ENCODE peak calls at places on chromosome 19, in six cellular contexts. E, U, G, O, V and W are unnamed samples.

GRCh38 chr19:58305932-58306323 is 751 bp downstream of the ERVK3-1 start:
- DNase-seq in E (peak), U (no peak), G (peak), O (no peak), V (no peak), W (no peak)

GRCh38 chr19:17909017-17909732 is 23.6 kb upstream of the CCDC124 start:
- DNase-seq in E (no peak), U (no peak), G (no peak), O (no peak), V (no peak), W (no peak)

GRCh38 chr19:18379803-18380747 is 5.9 kb upstream of the GDF15 start:
- DNase-seq in E (peak), U (no peak), G (peak), O (peak), V (no peak), W (peak)

GRCh38 chr19:33302974-33303790 is 848 bp upstream of the CEBPA start:
- DNase-seq in E (peak), U (peak), G (no peak), O (no peak), V (no peak), W (peak)

GRCh38 chr19:39093761-39094160 is 9.6 kb downstream of the ACP7 start:
- DNase-seq in E (no peak), U (no peak), G (no peak), O (no peak), V (no peak), W (peak)

GRCh38 chr19:42293539-42293938 is 8.4 kb upstream of the PRR19 start:
- DNase-seq in E (no peak), U (no peak), G (no peak), O (no peak), V (no peak), W (no peak)

GRCh38 chr19:50952890-50953289 is at the start of gene KLK5:
- DNase-seq in E (no peak), U (no peak), G (no peak), O (no peak), V (no peak), W (no peak)

GRCh38 chr19:46721269-46722003 is 4.5 kb upstream of the PRKD2 start:
- DNase-seq in E (peak), U (no peak), G (peak), O (no peak), V (no peak), W (no peak)

GRCh38 chr19:33299061-33299665 is 3.2 kb downstream of the CEBPA start:
- DNase-seq in E (no peak), U (no peak), G (no peak), O (no peak), V (no peak), W (no peak)

GRCh38 chr19:51135004-51135403 is 7.1 kb upstream of the SIGLEC7 start:
- DNase-seq in E (no peak), U (no peak), G (no peak), O (no peak), V (no peak), W (no peak)

GRCh38 chr19:55626350-55626749 is 2.0 kb upstream of the ZNF784 start:
- DNase-seq in E (no peak), U (no peak), G (no peak), O (no peak), V (no peak), W (no peak)

GRCh38 chr19:38046254-38047047 is 139.4 kb downstream of the SIPA1L3 start:
- DNase-seq in E (no peak), U (no peak), G (no peak), O (no peak), V (peak), W (no peak)

GRCh38 chr19:2630352-2631001 is 72.0 kb downstream of the GNG7 start:
- DNase-seq in E (no peak), U (no peak), G (no peak), O (no peak), V (no peak), W (no peak)

GRCh38 chr19:55598034-55598433 is 1.3 kb downstream of the FIZ1 start:
- DNase-seq in E (no peak), U (no peak), G (no peak), O (no peak), V (no peak), W (no peak)

GRCh38 chr19:1615156-1615765 is 10.0 kb upstream of the UQCR11 start:
- DNase-seq in E (no peak), U (no peak), G (no peak), O (no peak), V (no peak), W (no peak)

GRCh38 chr19:2624537-2625091 is 77.9 kb downstream of the GNG7 start:
- DNase-seq in E (peak), U (peak), G (peak), O (no peak), V (no peak), W (no peak)

GRCh38 chr19:10603084-10603872 is 16.2 kb upstream of the AP1M2 start:
- DNase-seq in E (no peak), U (no peak), G (no peak), O (peak), V (peak), W (no peak)

GRCh38 chr19:1171755-1172352 is 2.2 kb downstream of the SBNO2 start:
- DNase-seq in E (no peak), U (no peak), G (no peak), O (no peak), V (no peak), W (no peak)

GRCh38 chr19:45391346-45391745 is 13.5 kb downstream of the PPP1R13L start:
- DNase-seq in E (no peak), U (peak), G (peak), O (peak), V (no peak), W (peak)

GRCh38 chr19:52943134-52943883 is 19.4 kb downstream of the ZNF816 start:
- DNase-seq in E (no peak), U (no peak), G (no peak), O (no peak), V (no peak), W (no peak)

GRCh38 chr19:18626906-18627305 is 9.9 kb upstream of the KLHL26 start:
- DNase-seq in E (no peak), U (no peak), G (no peak), O (no peak), V (no peak), W (no peak)

GRCh38 chr19:39845621-39846175 is 481 bp downstream of the FBL start:
- DNase-seq in E (peak), U (peak), G (no peak), O (peak), V (no peak), W (no peak)

GRCh38 chr19:45767410-45767880 is 1.6 kb downstream of the SIX5 start:
- DNase-seq in E (peak), U (peak), G (peak), O (peak), V (no peak), W (peak)

DNA sequence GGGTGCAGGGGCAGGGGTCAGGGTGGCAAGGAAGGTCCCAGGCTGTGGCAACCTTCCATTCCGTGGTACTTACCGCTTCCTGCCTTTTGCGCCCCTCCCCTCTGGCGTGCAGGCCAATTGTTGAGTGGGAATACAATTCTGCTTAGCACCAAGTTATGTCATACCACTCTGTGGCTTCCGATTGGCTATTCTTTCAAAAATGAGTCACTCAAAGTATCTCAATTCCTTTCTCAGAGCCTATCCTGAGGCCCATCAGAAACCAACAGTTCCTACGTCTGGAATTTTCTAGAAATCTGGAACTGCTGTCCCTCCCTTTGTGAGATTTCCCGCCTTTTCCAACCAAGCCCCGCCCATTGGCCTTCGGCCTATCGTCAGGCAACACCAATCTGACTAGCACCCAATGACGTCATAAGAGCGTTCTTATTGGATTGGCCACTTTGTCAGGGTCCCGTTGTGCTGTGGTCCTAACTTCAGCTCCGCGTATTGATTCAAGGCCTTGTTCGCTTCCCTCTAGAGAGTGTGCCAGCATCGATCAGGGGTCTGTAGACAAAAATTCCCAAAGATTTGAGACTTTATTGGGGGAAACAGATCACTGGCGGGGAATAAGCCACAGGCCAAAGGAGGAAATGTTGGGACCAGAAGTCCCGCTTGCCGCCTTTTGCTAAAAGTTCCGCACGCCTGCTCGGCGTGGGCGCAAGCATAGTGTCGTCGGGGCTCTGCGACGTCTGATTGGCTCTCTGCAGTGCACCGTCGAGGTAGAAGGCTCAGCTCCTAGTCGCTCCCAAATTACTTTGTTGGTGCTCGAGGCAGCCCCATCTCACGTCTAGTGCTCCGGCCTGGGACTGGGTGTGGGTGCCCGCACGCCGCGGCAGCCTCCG is 11.7 kb downstream of the NTN5 start:
- DNase-seq in E (peak), U (peak), G (peak), O (peak), V (peak), W (peak)
- TF ChIP-seq BHLHE40 in E (no peak), U (no peak), G (no peak), O (peak), V (peak), W (peak)

GRCh38 chr19:35099155-35099896 is 16.3 kb upstream of the FXYD3 start:
- DNase-seq in E (no peak), U (no peak), G (no peak), O (no peak), V (no peak), W (no peak)
- TF ChIP-seq BHLHE40 in E (no peak), U (no peak), G (no peak), O (no peak), V (no peak), W (no peak)

GRCh38 chr19:48415869-48416268 is 22.4 kb downstream of the GRIN2D start:
- DNase-seq in E (no peak), U (no peak), G (no peak), O (no peak), V (no peak), W (no peak)

GRCh38 chr19:48418317-48419064 is 25.0 kb downstream of the GRIN2D start:
- DNase-seq in E (no peak), U (no peak), G (no peak), O (peak), V (no peak), W (peak)

GRCh38 chr19:48419158-48419920 is 25.9 kb downstream of the GRIN2D start:
- DNase-seq in E (no peak), U (peak), G (no peak), O (peak), V (peak), W (peak)

GRCh38 chr19:48415395-48415794 is 21.9 kb downstream of the GRIN2D start:
- DNase-seq in E (no peak), U (peak), G (peak), O (peak), V (no peak), W (peak)

GRCh38 chr19:48417436-48417835 is 24.0 kb downstream of the GRIN2D start:
- DNase-seq in E (no peak), U (no peak), G (peak), O (no peak), V (no peak), W (no peak)
- TF ChIP-seq BHLHE40 in E (no peak), U (no peak), G (no peak), O (no peak), V (no peak), W (no peak)

DNA sequence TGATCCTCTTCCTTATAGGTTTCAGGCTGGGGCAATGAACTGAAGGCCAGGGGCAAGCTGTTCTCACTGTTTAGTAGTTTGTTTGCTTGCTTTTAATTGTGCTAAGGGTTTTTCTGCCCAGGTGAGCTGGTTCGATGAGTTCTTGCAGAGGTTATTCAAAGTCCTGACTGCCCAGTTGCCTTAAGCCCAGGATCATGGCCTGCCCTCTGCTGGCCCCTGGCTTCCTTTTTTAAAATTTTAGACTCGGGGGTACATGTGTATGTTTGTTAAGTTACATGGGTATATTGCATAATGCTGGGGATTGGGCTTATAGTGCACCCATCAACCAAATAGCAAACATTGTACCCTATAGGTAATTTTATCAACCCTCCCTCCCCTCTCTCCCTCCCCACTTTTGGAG is 65.7 kb downstream of the ZNF536 start:
- DNase-seq in E (no peak), U (no peak), G (no peak), O (no peak), V (no peak), W (no peak)
- TF ChIP-seq BHLHE40 in E (no peak), U (no peak), G (no peak), O (no peak), V (no peak), W (no peak)

GRCh38 chr19:6664916-6665315 is 5.0 kb downstream of the TNFSF14 start:
- DNase-seq in E (no peak), U (no peak), G (no peak), O (no peak), V (no peak), W (no peak)

GRCh38 chr19:6663236-6664187 is 6.4 kb downstream of the TNFSF14 start:
- DNase-seq in E (no peak), U (no peak), G (no peak), O (no peak), V (no peak), W (no peak)

GRCh38 chr19:6662692-6663091 is 7.3 kb downstream of the TNFSF14 start:
- DNase-seq in E (no peak), U (no peak), G (no peak), O (no peak), V (no peak), W (no peak)

GRCh38 chr19:6660930-6661329 is 9.0 kb downstream of the TNFSF14 start:
- DNase-seq in E (no peak), U (no peak), G (no peak), O (peak), V (no peak), W (no peak)
- TF ChIP-seq BHLHE40 in E (no peak), U (no peak), G (no peak), O (no peak), V (no peak), W (no peak)

GRCh38 chr19:8149261-8150094 is at the start of gene FBN3:
- DNase-seq in E (no peak), U (peak), G (no peak), O (no peak), V (no peak), W (no peak)
- TF ChIP-seq BHLHE40 in E (no peak), U (no peak), G (no peak), O (no peak), V (no peak), W (no peak)

DNA sequence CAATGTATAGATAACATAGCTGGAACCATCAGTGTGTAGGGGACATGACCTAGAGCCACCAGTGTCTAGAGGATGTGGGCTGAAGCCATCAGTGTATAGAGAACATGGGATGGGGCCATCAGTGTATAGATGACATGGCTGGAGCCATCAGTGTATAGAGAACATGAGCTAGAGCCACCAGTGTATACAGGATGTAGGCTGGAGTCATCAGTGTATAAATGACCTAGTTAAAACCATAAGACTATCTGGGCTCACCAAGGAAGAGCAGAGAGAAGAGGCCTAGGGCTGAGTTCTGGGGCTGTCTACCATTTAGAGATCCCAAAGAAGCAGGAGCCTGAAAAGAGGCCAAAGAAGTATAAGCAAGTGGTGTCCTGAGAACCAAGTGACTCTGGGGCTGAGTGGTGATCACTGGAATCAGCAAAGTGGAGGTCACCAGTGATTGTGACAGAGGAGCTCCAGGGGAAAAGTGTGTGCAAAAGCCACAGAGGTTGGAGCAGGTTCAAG is 41.0 kb downstream of the RFX2 start:
- DNase-seq in E (no peak), U (no peak), G (no peak), O (no peak), V (no peak), W (no peak)
- TF ChIP-seq BHLHE40 in E (no peak), U (no peak), G (no peak), O (no peak), V (no peak), W (no peak)

GRCh38 chr19:21440321-21440720 is 43.4 kb downstream of the ZNF493 start:
- DNase-seq in E (no peak), U (no peak), G (no peak), O (no peak), V (no peak), W (no peak)
- TF ChIP-seq BHLHE40 in E (no peak), U (no peak), G (no peak), O (no peak), V (no peak), W (no peak)